ENCODE peak calls at places on chromosomes 6 and 20, in five cellular contexts. I is GM10248; S is stimulated activated CD4-positive, alpha-beta T cell treated with anti-CD3 and anti-CD28 coated beads, Interleukin-2, amount 100 ng/mL, for 24 hours; F is upper lobe of right lung; H is AG08395. O is an unnamed sample.

GRCh38 chr6:160010067-160010466 is 41.2 kb downstream of the IGF2R start:
- DNase-seq in I (no peak), S (no peak), F (no peak), H (peak; percentile 63), O (no peak)

GRCh38 chr6:154548130-154548830 is 37.8 kb upstream of the CNKSR3 start:
- DNase-seq in I (no peak), S (no peak), F (no peak), H (no peak), O (no peak)

GRCh38 chr20:20217626-20218025 is 150.3 kb upstream of the INSM1 start:
- DNase-seq in I (no peak), S (no peak), F (no peak), H (no peak), O (peak; percentile 13)

GRCh38 chr20:11919571-11919970 is 1.9 kb downstream of the BTBD3 start:
- DNase-seq in I (no peak), S (no peak), F (no peak), H (no peak), O (peak; percentile 19)

GRCh38 chr20:18702736-18703135 is 110.8 kb upstream of the SCP2D1 start:
- DNase-seq in I (no peak), S (no peak), F (no peak), H (peak; percentile 55), O (no peak)

GRCh38 chr6:77089776-77090175 is 373.5 kb downstream of the HTR1B start:
- DNase-seq in I (no peak), S (no peak), F (no peak), H (no peak), O (no peak)

GRCh38 chr20:23915844-23916243 is 36.3 kb upstream of the CST5 start:
- DNase-seq in I (no peak), S (no peak), F (no peak), H (no peak), O (no peak)

GRCh38 chr6:112909781-112910180 is 562.7 kb downstream of the RFPL4B start:
- DNase-seq in I (no peak), S (no peak), F (no peak), H (no peak), O (no peak)

GRCh38 chr20:15523431-15523830 is 1049.8 kb downstream of the KIF16B start:
- DNase-seq in I (no peak), S (no peak), F (no peak), H (no peak), O (no peak)

GRCh38 chr6:33797635-33798342 is 6.0 kb downstream of the MLN start:
- DNase-seq in I (no peak), S (no peak), F (no peak), H (no peak), O (no peak)

GRCh38 chr20:32052090-32052791 is at the start of gene HCK:
- DNase-seq in I (peak; percentile 75), S (no peak), F (peak; percentile 78), H (peak; percentile 17), O (peak; percentile 48)

GRCh38 chr6:134347916-134348805 is 30.2 kb upstream of the SGK1 start:
- DNase-seq in I (no peak), S (no peak), F (no peak), H (peak; percentile 72), O (no peak)

GRCh38 chr6:33426590-33427563 is 7.0 kb downstream of the SYNGAP1 start:
- DNase-seq in I (peak; percentile 42), S (no peak), F (no peak), H (no peak), O (peak; percentile 69)

GRCh38 chr20:64036346-64037198 is 590 bp downstream of the C20orf204 start:
- DNase-seq in I (no peak), S (no peak), F (no peak), H (no peak), O (no peak)

GRCh38 chr6:21907291-21907690 is 313.7 kb downstream of the SOX4 start:
- DNase-seq in I (no peak), S (no peak), F (no peak), H (no peak), O (no peak)

GRCh38 chr6:100730001-100730400 is 151.1 kb downstream of the ASCC3 start:
- DNase-seq in I (no peak), S (no peak), F (no peak), H (no peak), O (no peak)

GRCh38 chr6:113381957-113382356 is 475.2 kb upstream of the MARCKS start:
- DNase-seq in I (peak; percentile 18), S (no peak), F (no peak), H (peak; percentile 26), O (peak; percentile 59)

GRCh38 chr6:15351631-15352030 is 105.8 kb downstream of the JARID2 start:
- DNase-seq in I (no peak), S (no peak), F (no peak), H (peak; percentile 91), O (peak; percentile 13)

GRCh38 chr6:47252636-47253035 is 57.1 kb downstream of the TNFRSF21 start:
- DNase-seq in I (no peak), S (no peak), F (no peak), H (no peak), O (no peak)

GRCh38 chr6:90905351-90905750 is 318.5 kb upstream of the MAP3K7 start:
- DNase-seq in I (no peak), S (no peak), F (no peak), H (no peak), O (no peak)

GRCh38 chr20:24979036-24979960 is 13.3 kb downstream of the APMAP start:
- DNase-seq in I (no peak), S (peak; percentile 2), F (peak; percentile 43), H (no peak), O (no peak)

GRCh38 chr6:51640016-51640415 is 447.4 kb downstream of the PKHD1 start:
- DNase-seq in I (no peak), S (no peak), F (no peak), H (no peak), O (no peak)

GRCh38 chr20:45469336-45470261 is at the start of gene WFDC2:
- DNase-seq in I (no peak), S (no peak), F (peak; percentile 90), H (no peak), O (peak; percentile 90)

GRCh38 chr6:16622193-16622592 is 139.1 kb downstream of the ATXN1 start:
- DNase-seq in I (no peak), S (no peak), F (no peak), H (no peak), O (no peak)